ENCODE peak calls at places on chromosomes 12 and 14, in six cellular contexts. K, S, X, B, Y and A are unnamed samples.

GRCh38 chr14:34110531-34110930 is 159.7 kb upstream of the EGLN3 start:
- DNase-seq in B (no peak), S (peak), X (no peak), Y (no peak), K (no peak), A (no peak)

GRCh38 chr12:45050751-45051489 is at the start of gene DBX2:
- DNase-seq in S (no peak), X (no peak), K (no peak), B (no peak), Y (no peak), A (no peak)

GRCh38 chr14:71749613-71750238 is 182.5 kb upstream of the RGS6 start:
- DNase-seq in X (no peak), B (no peak), K (no peak), Y (no peak), S (no peak), A (no peak)

GRCh38 chr14:68552597-68552996 is 240.3 kb downstream of the ZFP36L1 start:
- DNase-seq in S (peak), K (no peak), X (no peak), B (peak), Y (no peak), A (no peak)

GRCh38 chr12:56061982-56062381 is 18.0 kb upstream of the ERBB3 start:
- DNase-seq in Y (no peak), X (no peak), S (peak), K (no peak), B (no peak), A (no peak)

GRCh38 chr12:46516933-46517578 is 144.5 kb upstream of the SLC38A2 start:
- DNase-seq in X (no peak), Y (no peak), K (no peak), B (no peak), S (no peak), A (no peak)

GRCh38 chr14:28653521-28653920 is 113.1 kb upstream of the FOXG1 start:
- DNase-seq in Y (no peak), X (no peak), K (no peak), S (peak), B (no peak), A (no peak)

GRCh38 chr14:68133856-68134255 is 314.3 kb downstream of the RAD51B start:
- DNase-seq in K (no peak), S (no peak), Y (no peak), X (no peak), B (no peak), A (no peak)

GRCh38 chr14:53942970-53943750 is 13.5 kb downstream of the BMP4 start:
- DNase-seq in Y (no peak), K (no peak), X (no peak), S (no peak), B (no peak), A (no peak)

GRCh38 chr14:21072102-21072501 is 2.0 kb downstream of the ARHGEF40 start:
- DNase-seq in K (no peak), X (no peak), B (peak), S (no peak), Y (no peak), A (peak)

GRCh38 chr12:87368259-87368658 is 660.9 kb downstream of the C12orf50 start:
- DNase-seq in X (no peak), K (no peak), B (no peak), Y (no peak), S (no peak), A (no peak)

GRCh38 chr12:1930816-1931597 is 12.6 kb upstream of the CACNA2D4 start:
- DNase-seq in S (no peak), X (no peak), Y (no peak), K (no peak), B (no peak), A (no peak)

GRCh38 chr12:113316155-113316554 is 18.8 kb downstream of the SLC8B1 start:
- DNase-seq in X (no peak), K (no peak), S (no peak), Y (no peak), B (no peak), A (no peak)

GRCh38 chr14:104678346-104678745 is 11.1 kb upstream of the INF2 start:
- DNase-seq in B (no peak), K (peak), Y (no peak), X (peak), S (no peak), A (no peak)

GRCh38 chr12:15527201-15527782 is 205.0 kb downstream of the PTPRO start:
- DNase-seq in K (no peak), X (no peak), B (no peak), S (peak), Y (peak), A (no peak)

GRCh38 chr14:100017578-100017977 is 47.6 kb upstream of the EVL start:
- DNase-seq in B (no peak), X (no peak), S (no peak), Y (no peak), K (no peak), A (no peak)

GRCh38 chr12:89117448-89118034 is 234.8 kb downstream of the DUSP6 start:
- DNase-seq in K (no peak), Y (peak), B (no peak), S (peak), X (peak), A (no peak)

GRCh38 chr14:53093206-53093605 is 59.9 kb downstream of the DDHD1 start:
- DNase-seq in S (no peak), B (peak), X (no peak), Y (no peak), K (no peak), A (no peak)

DNA sequence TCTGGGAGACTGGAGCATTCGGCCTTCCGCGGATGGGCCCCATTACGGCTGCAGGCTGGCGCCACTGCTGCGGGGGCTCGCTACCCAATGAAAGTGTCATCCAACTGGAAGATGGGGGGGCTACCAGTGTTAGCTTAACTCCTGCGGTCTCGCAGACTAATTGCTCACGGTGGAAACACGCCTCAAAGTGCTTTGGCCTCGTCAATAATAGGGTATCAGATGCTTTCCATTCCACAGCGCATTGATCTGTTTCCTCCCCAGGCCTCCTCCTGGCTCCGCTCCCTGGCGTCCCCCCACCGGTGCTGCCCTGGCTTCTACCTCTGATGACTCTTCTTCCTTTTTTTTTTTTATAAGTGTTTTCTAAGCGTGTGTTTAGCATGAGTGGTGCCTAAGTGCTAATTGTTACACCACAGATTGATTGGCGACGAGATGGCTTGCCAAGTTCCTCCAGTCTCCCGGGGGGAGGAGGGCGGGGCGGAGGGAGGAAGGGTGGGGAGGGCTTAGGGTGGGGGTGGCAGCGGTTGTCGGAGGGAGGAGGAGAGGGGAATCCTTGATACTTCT is 678.2 kb downstream of the MED13L start:
- DNase-seq in S (no peak), X (no peak), Y (peak), K (peak), B (no peak), A (no peak)
- H3K4me3 ChIP-seq in S (no peak), X (no peak), Y (no peak), K (no peak), B (peak), A (no peak)

GRCh38 chr12:13203028-13203922 is 6.7 kb downstream of the EMP1 start:
- DNase-seq in K (peak), B (no peak), X (no peak), Y (peak), S (no peak), A (peak)
- H3K4me3 ChIP-seq in K (no peak), B (no peak), X (no peak), Y (no peak), S (no peak), A (no peak)

DNA sequence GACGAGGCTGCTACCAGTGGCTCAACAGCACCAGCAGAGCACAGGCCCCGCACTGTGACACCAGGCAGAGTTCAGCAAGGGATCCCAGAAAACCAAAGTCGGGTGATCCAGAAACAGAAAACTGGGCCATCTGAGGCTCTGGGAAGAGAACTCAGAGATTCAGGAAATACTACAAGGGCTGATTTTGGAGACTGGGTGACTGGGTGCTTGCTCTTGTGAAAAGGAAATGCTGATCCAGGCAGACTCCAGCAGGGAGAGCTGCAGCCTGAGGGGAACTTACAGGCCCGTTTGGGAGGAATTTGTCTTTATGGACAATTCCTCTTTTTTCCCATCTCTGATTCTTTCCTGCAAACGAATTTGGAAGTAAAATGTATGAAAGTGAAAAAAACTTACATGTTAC is 28.2 kb downstream of the FOXN3 start:
- DNase-seq in K (no peak), B (no peak), X (no peak), Y (no peak), S (no peak), A (no peak)
- H3K4me3 ChIP-seq in K (no peak), B (no peak), X (no peak), Y (no peak), S (no peak), A (no peak)

DNA sequence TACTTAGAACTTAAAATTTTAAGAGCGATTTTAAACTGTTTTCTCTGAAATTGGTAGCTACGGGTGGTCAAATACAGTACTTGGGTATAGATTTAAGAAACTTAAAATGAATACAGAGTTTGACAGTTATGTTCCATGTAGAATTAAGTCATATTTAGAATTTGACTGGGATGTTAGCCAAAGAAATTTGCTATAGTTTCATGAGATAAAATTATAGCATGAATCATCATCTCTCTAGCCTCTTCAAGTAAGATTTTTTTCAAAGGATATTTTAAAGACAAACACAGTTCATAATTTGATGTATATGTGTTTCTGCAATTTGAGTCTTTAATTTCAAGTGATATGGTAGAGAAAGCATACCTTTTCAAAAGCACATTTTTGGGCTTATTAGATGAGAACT is 41.0 kb downstream of the ZCRB1 start:
- DNase-seq in B (no peak), S (no peak), K (no peak), Y (no peak), X (no peak), A (no peak)
- H3K4me3 ChIP-seq in B (no peak), S (no peak), K (no peak), Y (no peak), X (no peak), A (no peak)